ENCODE peak calls at places on chromosomes 13 and 19, in eight cellular contexts. Y is hepatocyte; T is aorta; Q is transverse colon; A is IMR-90; E is CD4-positive, alpha-beta memory T cell; F is fibroblast of lung; V is mammary epithelial cell. W is an unnamed sample.

GRCh38 chr19:30783212-30783611 is 411.0 kb downstream of the ZNF536 start:
- DNase-seq in Y (no peak), T (no peak), Q (no peak), A (no peak), E (no peak), F (no peak), V (no peak), W (no peak)

GRCh38 chr13:35833571-35834305 is 297.4 kb downstream of the DCLK1 start:
- DNase-seq in Y (no peak), T (no peak), Q (no peak), A (no peak), E (no peak), F (no peak), V (no peak), W (no peak)

GRCh38 chr19:29665826-29666633 is 769 bp downstream of the PLEKHF1 start:
- DNase-seq in Y (peak; percentile 39), T (peak; percentile 89), Q (peak; percentile 41), A (peak; percentile 66), E (peak; percentile 66), F (peak; percentile 80), V (peak; percentile 68), W (peak; percentile 62)

GRCh38 chr13:110337287-110337686 is 30.2 kb downstream of the COL4A2 start:
- DNase-seq in Y (no peak), T (no peak), Q (no peak), A (no peak), E (no peak), F (no peak), V (no peak), W (no peak)

GRCh38 chr19:3251229-3251628 is 26.8 kb downstream of the CELF5 start:
- DNase-seq in Y (no peak), T (no peak), Q (no peak), A (no peak), E (no peak), F (no peak), V (no peak), W (no peak)

GRCh38 chr19:19860756-19861390 is 4.8 kb upstream of the ZNF253 start:
- DNase-seq in Y (peak; percentile 28), T (no peak), Q (no peak), A (no peak), E (peak; percentile 69), F (no peak), V (no peak), W (peak; percentile 75)

GRCh38 chr19:49642488-49643035 is 553 bp downstream of the SCAF1 start:
- DNase-seq in Y (no peak), T (peak; percentile 65), Q (no peak), A (no peak), E (no peak), F (no peak), V (no peak), W (no peak)

GRCh38 chr19:7242601-7243258 is 51.5 kb downstream of the INSR start:
- DNase-seq in Y (no peak), T (no peak), Q (no peak), A (peak; percentile 64), E (no peak), F (peak; percentile 49), V (peak; percentile 76), W (no peak)

GRCh38 chr13:107900775-107901174 is 314.6 kb downstream of the LIG4 start:
- DNase-seq in Y (no peak), T (no peak), Q (no peak), A (peak; percentile 87), E (no peak), F (peak; percentile 61), V (no peak), W (no peak)

GRCh38 chr13:47334173-47334572 is 437.3 kb upstream of the HTR2A start:
- DNase-seq in Y (no peak), T (no peak), Q (no peak), A (peak; percentile 93), E (no peak), F (peak; percentile 94), V (no peak), W (no peak)

GRCh38 chr19:34669305-34669704 is 7.7 kb downstream of the SCGB2B2 start:
- DNase-seq in Y (no peak), T (peak; percentile 37), Q (no peak), A (no peak), E (no peak), F (no peak), V (no peak), W (no peak)

GRCh38 chr13:100096526-100096925 is 7.6 kb downstream of the PCCA start:
- DNase-seq in Y (no peak), T (no peak), Q (no peak), A (no peak), E (no peak), F (no peak), V (no peak), W (no peak)

GRCh38 chr19:1241417-1242095 is at the start of gene ATP5F1D:
- DNase-seq in Y (peak; percentile 98), T (peak; percentile 99), Q (peak; percentile 96), A (peak; percentile 95), E (peak; percentile 88), F (peak; percentile 95), V (peak; percentile 91), W (peak; percentile 97)

DNA sequence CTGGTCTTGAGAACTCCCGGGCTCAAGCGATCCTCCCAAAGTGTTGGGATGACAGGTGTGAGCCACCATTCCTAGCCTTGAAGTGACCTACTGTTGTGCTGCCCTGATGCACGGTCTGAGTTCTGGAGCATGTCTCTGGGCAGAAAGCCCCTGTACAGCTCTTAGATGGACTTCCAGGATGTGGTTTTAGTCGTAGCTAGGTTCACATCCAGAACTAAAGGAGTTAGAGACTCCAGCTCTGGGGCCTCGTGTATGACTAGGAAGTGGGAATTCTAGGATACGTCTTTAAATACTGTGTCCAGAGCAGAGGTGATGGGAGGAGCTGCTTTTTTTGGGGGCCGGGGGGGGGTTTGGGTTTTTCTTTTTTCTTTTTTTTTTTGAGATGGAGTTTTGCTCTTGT is 12.2 kb downstream of the UPF1 start:
- DNase-seq in Y (no peak), T (no peak), Q (no peak), A (no peak), E (no peak), F (no peak), V (no peak), W (no peak)
- H3K4me1 ChIP-seq in Y (peaks cover 20% of the 10 kb centered on the region), T (no peaks in the 10 kb centered on the region), Q (peaks cover 51% of the 10 kb centered on the region), A (peaks cover 28% of the 10 kb centered on the region), E (peaks cover 91% of the 10 kb centered on the region), F (peaks cover 25% of the 10 kb centered on the region), V (peaks cover 31% of the 10 kb centered on the region), W (peaks cover 16% of the 10 kb centered on the region)

GRCh38 chr19:40804783-40805242 is 5.8 kb downstream of the EGLN2 start:
- DNase-seq in Y (no peak), T (peak; percentile 54), Q (no peak), A (no peak), E (no peak), F (no peak), V (no peak), W (no peak)

GRCh38 chr19:40805258-40805868 is 6.4 kb downstream of the EGLN2 start:
- DNase-seq in Y (no peak), T (no peak), Q (peak; percentile 64), A (no peak), E (peak; percentile 74), F (no peak), V (no peak), W (no peak)

GRCh38 chr19:40803170-40803856 is 4.3 kb downstream of the EGLN2 start:
- DNase-seq in Y (no peak), T (peak; percentile 75), Q (no peak), A (no peak), E (no peak), F (no peak), V (no peak), W (no peak)

GRCh38 chr19:40802300-40803169 is 3.5 kb downstream of the EGLN2 start:
- DNase-seq in Y (no peak), T (peak; percentile 79), Q (peak; percentile 77), A (no peak), E (no peak), F (no peak), V (no peak), W (no peak)

DNA sequence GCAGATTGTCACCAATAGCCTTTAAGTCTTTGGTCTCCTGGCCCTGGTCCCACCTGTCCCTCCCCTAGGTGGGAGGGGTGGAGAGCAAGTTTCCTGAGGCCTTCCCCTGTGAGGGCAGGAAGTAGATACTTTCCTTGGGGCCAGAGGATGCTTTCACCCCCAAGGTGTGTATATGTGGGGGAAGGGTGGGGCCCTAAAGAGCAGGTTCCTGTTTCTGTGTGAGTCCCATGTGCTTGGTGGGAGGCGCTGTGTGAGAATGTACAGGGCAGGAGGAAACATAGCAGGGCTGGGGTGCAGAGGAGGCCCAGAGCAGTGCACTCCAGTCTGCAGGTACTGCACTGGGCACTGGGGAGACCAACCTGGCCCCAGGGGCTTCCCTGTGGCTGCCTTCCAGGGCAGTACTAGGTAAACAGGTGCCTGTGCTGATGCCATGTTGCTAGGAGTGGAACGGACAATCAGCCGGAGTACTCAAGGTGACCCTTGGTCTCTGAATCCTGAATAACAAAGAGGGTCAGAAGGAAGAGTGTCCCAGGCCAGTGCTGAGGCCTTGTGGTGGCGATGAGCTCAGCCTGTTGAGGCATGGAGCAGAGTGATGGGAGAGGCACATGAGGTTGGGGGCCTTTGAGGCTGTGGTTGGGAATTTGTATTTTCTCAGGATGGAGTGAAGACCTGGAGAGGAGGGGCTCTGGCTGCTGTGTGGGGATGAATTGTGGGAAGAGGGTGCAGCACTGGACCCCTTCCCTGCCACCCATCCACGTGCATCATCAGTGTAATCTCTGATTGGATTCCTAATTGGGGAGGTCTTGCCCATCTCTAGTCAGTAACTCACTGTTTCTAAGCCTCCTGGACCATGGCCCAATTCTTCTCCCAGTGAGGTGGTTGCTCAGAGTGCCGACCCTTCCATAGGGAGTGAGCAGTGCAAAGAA is 5.1 kb downstream of the EGLN2 start:
- DNase-seq in Y (no peak), T (peak; percentile 54), Q (peak; percentile 83), A (no peak), E (peak; percentile 91), F (no peak), V (no peak), W (no peak)
- H3K4me1 ChIP-seq in Y (peaks cover 63% of the 10 kb centered on the region), T (no peaks in the 10 kb centered on the region), Q (peaks cover 68% of the 10 kb centered on the region), A (peaks cover 37% of the 10 kb centered on the region), E (peaks cover 93% of the 10 kb centered on the region), F (peaks cover 46% of the 10 kb centered on the region), V (peaks cover 49% of the 10 kb centered on the region), W (peaks cover 34% of the 10 kb centered on the region)

DNA sequence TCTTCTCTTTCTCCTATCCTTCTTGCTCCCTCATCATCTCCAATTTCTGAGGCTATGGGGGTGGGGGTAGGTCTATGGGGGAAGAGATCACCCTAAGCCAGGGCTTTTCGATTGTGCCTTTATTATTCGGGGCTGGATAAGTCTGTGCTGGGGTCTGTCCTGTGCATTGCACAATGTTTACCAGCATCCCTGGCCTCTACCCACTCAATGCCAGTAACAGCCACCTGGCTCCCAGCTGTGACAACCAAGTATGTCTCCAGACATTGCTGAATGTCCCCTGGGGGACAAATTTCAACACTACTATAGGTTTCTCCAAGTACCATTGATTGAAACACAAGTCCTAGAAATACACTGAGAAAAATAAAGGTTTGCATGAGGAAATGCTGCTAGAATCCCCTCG is 13.2 kb downstream of the CBY2 start:
- DNase-seq in Y (no peak), T (no peak), Q (no peak), A (no peak), E (no peak), F (no peak), V (no peak), W (no peak)
- H3K4me1 ChIP-seq in Y (no peaks in the 10 kb centered on the region), T (no peaks in the 10 kb centered on the region), Q (no peaks in the 10 kb centered on the region), A (no peaks in the 10 kb centered on the region), E (no peaks in the 10 kb centered on the region), F (no peaks in the 10 kb centered on the region), V (no peaks in the 10 kb centered on the region), W (peaks cover 11% of the 10 kb centered on the region)

DNA sequence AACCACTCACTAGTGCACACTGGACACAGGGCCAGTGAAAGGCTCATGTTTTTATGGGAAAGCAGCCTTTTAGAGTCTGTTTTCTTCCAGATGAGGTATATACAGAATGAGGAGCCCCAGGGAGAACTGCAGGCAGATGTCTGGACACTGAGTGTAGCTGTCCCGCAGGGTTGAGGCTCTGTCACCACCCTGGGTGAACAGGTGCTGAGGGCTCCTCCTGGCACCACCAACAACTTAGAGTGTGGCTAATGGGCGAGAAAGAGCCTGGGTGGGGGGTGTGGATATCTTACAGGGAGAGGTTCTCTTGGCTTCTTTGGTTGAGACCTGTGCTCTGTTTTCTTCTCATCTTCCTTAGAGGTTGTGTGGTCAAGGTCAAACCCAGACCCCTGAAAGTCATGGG is 202.1 kb upstream of the GPR12 start:
- DNase-seq in Y (no peak), T (no peak), Q (no peak), A (no peak), E (no peak), F (no peak), V (no peak), W (no peak)
- H3K4me1 ChIP-seq in Y (peaks cover 62% of the 10 kb centered on the region), T (no peaks in the 10 kb centered on the region), Q (peaks cover 37% of the 10 kb centered on the region), A (peaks cover 13% of the 10 kb centered on the region), E (no peaks in the 10 kb centered on the region), F (peaks cover 6% of the 10 kb centered on the region), V (no peaks in the 10 kb centered on the region), W (peaks cover under 1% of the 10 kb centered on the region)

W was measured in neural progenitor cell.